ENCODE peak calls at places on chromosomes 16 and 17, in five cellular contexts. B is esophagus muscularis mucosa, C is tibial artery, Q is A549, W is mucosa of descending colon. P is an unnamed sample.

GRCh38 chr17:29733151-29733550 is 110.4 kb upstream of the CORO6 start:
- DNase-seq in C (no peak), Q (no peak), B (peak), W (no peak), P (no peak)

GRCh38 chr16:89658221-89658879 is 714 bp downstream of the SPATA33 start:
- DNase-seq in C (no peak), W (no peak), Q (no peak), B (no peak), P (no peak)

GRCh38 chr17:81244358-81245023 is 5.4 kb downstream of the NDUFAF8 start:
- DNase-seq in Q (no peak), C (no peak), B (no peak), W (no peak), P (no peak)

GRCh38 chr17:58344791-58345157 is 7.2 kb downstream of the SUPT4H1 start:
- DNase-seq in C (no peak), B (no peak), Q (no peak), W (no peak), P (no peak)

GRCh38 chr17:68182940-68183551 is 64.8 kb upstream of the AMZ2 start:
- DNase-seq in Q (no peak), B (no peak), W (peak), C (no peak), P (no peak)

GRCh38 chr17:8629371-8630226 is 926 bp downstream of the MYH10 start:
- DNase-seq in B (no peak), Q (peak), C (peak), W (peak), P (no peak)

GRCh38 chr16:89118361-89119061 is 24.9 kb downstream of the ACSF3 start:
- DNase-seq in B (no peak), Q (no peak), C (no peak), W (no peak), P (no peak)

GRCh38 chr16:62597874-62598273 is 561.6 kb upstream of the CDH8 start:
- DNase-seq in W (no peak), C (no peak), Q (no peak), B (no peak), P (no peak)

GRCh38 chr17:29346462-29346861 is 43.7 kb upstream of the TAOK1 start:
- DNase-seq in Q (no peak), W (no peak), C (no peak), B (no peak), P (no peak)

GRCh38 chr16:2979669-2980226 is 498 bp downstream of the PKMYT1 start:
- DNase-seq in C (no peak), W (no peak), Q (no peak), B (no peak), P (no peak)

GRCh38 chr17:6299275-6299674 is 135.6 kb downstream of the AIPL1 start:
- DNase-seq in W (no peak), C (no peak), B (no peak), Q (no peak), P (no peak)

GRCh38 chr16:70544548-70544947 is 20.9 kb downstream of the SF3B3 start:
- DNase-seq in C (no peak), W (no peak), Q (no peak), B (no peak), P (no peak)

GRCh38 chr16:89921699-89922476 is 1.3 kb upstream of the TUBB3 start:
- DNase-seq in C (peak), W (peak), Q (peak), B (no peak), P (no peak)

GRCh38 chr16:79089735-79090284 is 510.7 kb downstream of the MAF start:
- DNase-seq in W (peak), Q (no peak), C (no peak), B (no peak), P (no peak)

GRCh38 chr17:68089881-68090280 is 54.3 kb downstream of the KPNA2 start:
- DNase-seq in C (peak), B (no peak), Q (peak), W (peak), P (peak)

GRCh38 chr16:546909-547770 is 13.1 kb upstream of the PRR35 start:
- DNase-seq in Q (no peak), B (no peak), C (peak), W (peak), P (no peak)

GRCh38 chr17:29617481-29618271 is 5.0 kb downstream of the CORO6 start:
- DNase-seq in B (no peak), C (no peak), W (peak), Q (peak), P (no peak)

GRCh38 chr17:17280613-17281549 is at the start of gene COPS3:
- DNase-seq in C (peak), B (peak), Q (peak), W (peak), P (peak)

GRCh38 chr16:81528258-81528657 is 83.7 kb downstream of the CMIP start:
- DNase-seq in C (no peak), Q (no peak), W (no peak), B (no peak), P (no peak)

GRCh38 chr17:79439493-79439892 is 171.4 kb downstream of the RBFOX3 start:
- DNase-seq in W (no peak), Q (no peak), B (no peak), C (no peak), P (no peak)

GRCh38 chr16:29961127-29961478 is 776 bp upstream of the TMEM219 start:
- DNase-seq in B (no peak), W (no peak), C (no peak), Q (no peak), P (no peak)

GRCh38 chr17:21194688-21195087 is 19.3 kb downstream of the TMEM11 start:
- DNase-seq in C (no peak), W (no peak), Q (no peak), B (no peak), P (no peak)

GRCh38 chr17:31487648-31488263 is 96.3 kb downstream of the RAB11FIP4 start:
- DNase-seq in W (peak), Q (peak), B (peak), C (peak), P (peak)

GRCh38 chr17:79991924-79992656 is 43.6 kb downstream of the TBC1D16 start:
- DNase-seq in C (no peak), Q (peak), B (no peak), W (peak), P (peak)

GRCh38 chr17:67469208-67469980 is 92.3 kb downstream of the PITPNC1 start:
- DNase-seq in B (no peak), C (no peak), W (no peak), Q (no peak), P (no peak)

GRCh38 chr16:3458278-3458851 is 14.9 kb downstream of the NAA60 start:
- DNase-seq in B (no peak), C (no peak), W (peak), Q (no peak), P (no peak)

GRCh38 chr17:82668631-82669099 is 20.4 kb upstream of the WDR45B start:
- DNase-seq in B (no peak), W (peak), Q (peak), C (no peak), P (no peak)

GRCh38 chr17:77881545-77881944 is 77.0 kb upstream of the TNRC6C start:
- DNase-seq in Q (no peak), C (peak), W (peak), B (peak), P (no peak)

GRCh38 chr16:11389083-11389482 is 43.8 kb downstream of the RMI2 start:
- DNase-seq in C (no peak), W (no peak), Q (no peak), B (no peak), P (no peak)

GRCh38 chr17:46772879-46773620 is 45.4 kb downstream of the WNT3 start:
- DNase-seq in Q (no peak), B (no peak), W (no peak), C (no peak), P (no peak)

GRCh38 chr17:36808181-36808661 is 129.1 kb upstream of the LHX1 start:
- DNase-seq in Q (no peak), C (no peak), W (no peak), B (no peak), P (no peak)

GRCh38 chr17:57114085-57114673 is 29.1 kb downstream of the AKAP1 start:
- DNase-seq in C (peak), Q (peak), B (no peak), W (peak), P (no peak)

GRCh38 chr17:44775838-44776621 is 17.2 kb downstream of the ADAM11 start:
- DNase-seq in C (no peak), Q (peak), B (no peak), W (no peak), P (no peak)

GRCh38 chr17:394718-395095 is 42.1 kb upstream of the RPH3AL start:
- DNase-seq in W (no peak), B (no peak), Q (no peak), C (no peak), P (no peak)

GRCh38 chr17:50186661-50187402 is 14.6 kb downstream of the COL1A1 start:
- DNase-seq in B (no peak), C (no peak), Q (no peak), W (no peak), P (no peak)

GRCh38 chr17:66644311-66644710 is 190.6 kb upstream of the CACNG5 start:
- DNase-seq in W (no peak), C (no peak), Q (no peak), B (no peak), P (no peak)

GRCh38 chr16:69465083-69465721 is 40.8 kb downstream of the CYB5B start:
- DNase-seq in C (no peak), B (no peak), Q (no peak), W (peak), P (peak)
- TF ChIP-seq CTCF in C (no peak), B (no peak), Q (no peak), W (no peak), P (peak)

GRCh38 chr16:85514295-85514600 is 98.9 kb upstream of the GSE1 start:
- DNase-seq in W (peak), C (no peak), B (no peak), Q (no peak), P (no peak)
- H3K4me3 ChIP-seq in W (no peak), C (no peak), B (peak), Q (no peak), P (no peak)

GRCh38 chr16:57285379-57285778 is 907 bp upstream of the PLLP start:
- DNase-seq in Q (no peak), C (no peak), B (no peak), W (no peak), P (no peak)
- TF ChIP-seq CTCF in Q (no peak), C (no peak), B (no peak), W (no peak), P (no peak)

DNA sequence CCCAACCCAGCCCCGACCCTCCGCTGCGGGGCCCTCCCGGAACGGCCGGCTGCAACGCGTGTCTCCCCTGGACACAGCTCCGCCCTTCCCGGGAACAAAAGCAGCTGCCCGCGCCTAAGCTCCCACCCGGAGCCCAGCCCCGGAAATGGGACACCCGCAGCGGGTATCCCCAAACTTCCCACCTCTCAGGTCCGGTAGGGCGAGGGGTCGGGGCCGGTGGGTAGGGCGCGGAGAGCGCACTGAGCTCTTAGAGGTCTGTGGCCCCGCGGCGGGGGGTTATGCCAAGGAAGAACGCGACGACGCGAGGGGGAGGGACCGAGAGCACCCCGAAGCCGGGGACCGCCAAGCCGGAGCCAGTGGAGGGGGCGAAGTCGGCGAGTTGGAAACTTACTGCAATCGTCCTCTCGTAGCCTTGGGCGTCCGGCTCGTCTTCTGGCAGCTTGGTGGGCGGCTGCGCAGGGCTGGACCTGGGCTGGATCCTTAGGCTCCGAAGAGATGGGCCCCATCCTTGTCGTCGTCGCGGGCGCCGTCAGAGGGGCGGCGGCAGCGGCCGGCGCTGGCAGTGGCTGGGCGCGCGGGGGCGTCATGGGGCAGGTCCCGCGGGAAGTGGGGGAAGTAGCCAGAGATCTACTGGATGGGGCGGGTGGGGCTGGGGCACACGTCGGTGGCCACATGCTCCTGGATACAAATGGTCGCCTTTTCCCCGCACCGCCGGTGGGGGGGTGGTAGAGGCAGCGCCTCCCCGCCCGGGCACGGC is 6.9 kb downstream of the USP6 start:
- DNase-seq in C (peak), B (no peak), Q (no peak), W (no peak), P (no peak)
- H3K4me3 ChIP-seq in C (peak), B (peak), Q (peak), W (no peak), P (no peak)

DNA sequence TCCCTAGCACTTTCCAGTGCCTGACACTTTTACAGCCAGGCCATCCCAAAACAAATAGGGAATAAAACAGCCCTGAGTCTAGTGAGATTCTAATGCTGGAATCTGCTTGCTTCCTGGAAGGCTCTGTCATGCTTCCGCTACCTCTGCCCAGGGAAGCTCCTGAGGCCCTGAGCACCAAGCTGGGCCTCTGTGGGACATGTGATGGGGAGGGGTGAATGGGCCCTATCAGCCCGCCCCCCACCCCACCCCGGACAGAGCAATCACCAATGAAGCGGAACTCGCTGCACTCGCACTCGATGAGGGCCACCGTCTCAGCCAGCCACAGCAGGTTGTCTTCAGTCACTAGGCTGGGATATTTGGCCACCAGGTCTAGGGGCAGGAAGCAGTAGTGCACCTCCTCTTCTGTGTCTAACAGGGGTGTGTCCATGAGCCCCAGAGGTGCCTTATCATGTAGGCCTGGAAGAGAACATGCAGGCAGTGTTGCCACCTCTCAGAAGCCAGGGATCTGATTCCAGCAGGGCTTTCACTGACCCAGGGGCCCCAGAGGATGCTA is 23.6 kb downstream of the KCTD19 start:
- DNase-seq in B (no peak), C (no peak), W (no peak), Q (no peak), P (no peak)
- TF ChIP-seq CTCF in B (no peak), C (no peak), W (no peak), Q (no peak), P (no peak)